ENCODE peak calls at places on chromosome X, in eight cellular contexts. G is ovary, A is HepG2, D is tibial nerve, P is upper lobe of left lung, Z is A549, F is K562, O is suprapubic skin. K is an unnamed sample.

GRCh38 chrX:38282044-38282443 is 45.3 kb downstream of the RPGR start:
- DNase-seq in F (no peak), A (no peak), Z (peak; percentile 4), D (no peak), P (no peak), O (no peak), G (no peak), K (no peak)

GRCh38 chrX:110004210-110004609 is 1.3 kb downstream of the TMEM164 start:
- DNase-seq in O (no peak), D (no peak), G (no peak), P (peak; percentile 11), A (peak; percentile 9), F (no peak), Z (peak; percentile 13), K (peak; percentile 80)

GRCh38 chrX:81259008-81259713 is 57.3 kb downstream of the SH3BGRL start:
- DNase-seq in F (no peak), G (no peak), O (no peak), P (no peak), D (no peak), Z (no peak), A (no peak), K (no peak)

GRCh38 chrX:22300130-22300529 is 27.4 kb downstream of the CBLL2 start:
- DNase-seq in A (no peak), G (no peak), O (no peak), Z (peak; percentile 5), P (no peak), F (no peak), D (no peak), K (no peak)

GRCh38 chrX:109880629-109881028 is 122.3 kb upstream of the TMEM164 start:
- DNase-seq in F (no peak), A (peak; percentile 60), G (no peak), P (no peak), O (no peak), D (no peak), Z (no peak), K (no peak)

GRCh38 chrX:1420371-1420770 is 28.5 kb upstream of the SLC25A6 start:
- DNase-seq in O (peak; percentile 71), F (no peak), P (no peak), Z (no peak), G (no peak), A (no peak), D (no peak), K (no peak)

GRCh38 chrX:114889454-114889853 is 128.0 kb downstream of the IL13RA2 start:
- DNase-seq in G (no peak), Z (no peak), O (no peak), F (no peak), P (no peak), A (no peak), D (peak; percentile 4), K (no peak)

GRCh38 chrX:125101971-125102750 is 217.5 kb upstream of the TEX13C start:
- DNase-seq in O (no peak), P (no peak), G (no peak), Z (no peak), D (no peak), F (no peak), A (no peak), K (no peak)

GRCh38 chrX:80799616-80800015 is 10.1 kb downstream of the BRWD3 start:
- DNase-seq in O (no peak), A (no peak), P (no peak), Z (no peak), F (no peak), G (no peak), D (no peak), K (no peak)

GRCh38 chrX:111360839-111361238 is 51.2 kb downstream of the DCX start:
- DNase-seq in D (no peak), A (no peak), P (no peak), Z (no peak), G (no peak), O (no peak), F (no peak), K (no peak)

GRCh38 chrX:44674906-44675305 is 132.2 kb upstream of the FUNDC1 start:
- DNase-seq in F (no peak), O (no peak), D (no peak), G (no peak), A (no peak), P (no peak), Z (no peak), K (no peak)

GRCh38 chrX:118360429-118361125 is 14.7 kb downstream of the WDR44 start:
- DNase-seq in A (no peak), F (no peak), G (no peak), P (no peak), D (no peak), O (no peak), Z (no peak), K (no peak)

GRCh38 chrX:46597774-46598173 is 24.2 kb downstream of the CHST7 start:
- DNase-seq in A (no peak), Z (no peak), P (no peak), D (no peak), G (no peak), O (no peak), F (no peak), K (no peak)

GRCh38 chrX:137432609-137433008 is 133.3 kb upstream of the ZIC3 start:
- DNase-seq in G (no peak), O (no peak), Z (peak; percentile 25), A (peak; percentile 0), P (no peak), D (no peak), F (peak; percentile 31), K (no peak)

GRCh38 chrX:1488141-1488540 is 35.4 kb upstream of the ASMTL start:
- DNase-seq in A (no peak), G (no peak), F (no peak), O (no peak), P (no peak), Z (no peak), D (no peak), K (no peak)

GRCh38 chrX:65035451-65035779 is 59.2 kb upstream of the ZC4H2 start:
- DNase-seq in G (peak; percentile 26), Z (no peak), O (peak; percentile 72), P (peak; percentile 19), F (peak; percentile 5), A (no peak), D (peak; percentile 5), K (peak; percentile 28)

GRCh38 chrX:120308558-120308957 is 2.7 kb downstream of the TMEM255A start:
- DNase-seq in F (no peak), O (no peak), Z (no peak), P (no peak), G (peak; percentile 29), A (no peak), D (no peak), K (no peak)

GRCh38 chrX:151359931-151360871 is 36.8 kb upstream of the VMA21 start:
- DNase-seq in F (peak; percentile 8), P (peak; percentile 52), Z (no peak), G (peak; percentile 26), D (no peak), A (peak; percentile 0), O (no peak), K (no peak)

GRCh38 chrX:49292400-49293362 is 10.8 kb upstream of the GAGE10 start:
- DNase-seq in P (no peak), D (no peak), A (no peak), Z (no peak), O (no peak), G (no peak), F (no peak), K (no peak)

GRCh38 chrX:15059488-15059887 is 186.3 kb downstream of the MOSPD2 start:
- DNase-seq in A (no peak), G (no peak), Z (no peak), P (no peak), D (no peak), F (no peak), O (no peak), K (no peak)
- TF ChIP-seq CTCF in A (no peak), G (no peak), Z (no peak), P (no peak), D (no peak), F (no peak), O (no peak), K (no peak)

GRCh38 chrX:154822029-154822428 is 12.4 kb downstream of the SMIM9 start:
- DNase-seq in F (no peak), Z (no peak), G (no peak), A (no peak), O (no peak), D (no peak), P (no peak), K (no peak)
- TF ChIP-seq EP300 in F (no peak), Z (no peak), G (no peak), A (no peak), O (no peak), D (no peak), P (no peak), K (no peak)

GRCh38 chrX:19647731-19648588 is 132.7 kb upstream of the MAP3K15 start:
- DNase-seq in Z (no peak), A (no peak), F (no peak), G (no peak), D (no peak), O (no peak), P (no peak), K (no peak)

GRCh38 chrX:19650996-19651395 is 135.7 kb upstream of the MAP3K15 start:
- DNase-seq in O (no peak), Z (no peak), D (no peak), A (no peak), G (no peak), P (no peak), F (no peak), K (no peak)

GRCh38 chrX:19646298-19646697 is 131.0 kb upstream of the MAP3K15 start:
- DNase-seq in D (no peak), G (no peak), P (no peak), A (no peak), F (no peak), Z (no peak), O (no peak), K (no peak)

GRCh38 chrX:19647159-19647558 is 131.9 kb upstream of the MAP3K15 start:
- DNase-seq in O (no peak), D (no peak), A (no peak), F (no peak), Z (no peak), G (no peak), P (no peak), K (no peak)

DNA sequence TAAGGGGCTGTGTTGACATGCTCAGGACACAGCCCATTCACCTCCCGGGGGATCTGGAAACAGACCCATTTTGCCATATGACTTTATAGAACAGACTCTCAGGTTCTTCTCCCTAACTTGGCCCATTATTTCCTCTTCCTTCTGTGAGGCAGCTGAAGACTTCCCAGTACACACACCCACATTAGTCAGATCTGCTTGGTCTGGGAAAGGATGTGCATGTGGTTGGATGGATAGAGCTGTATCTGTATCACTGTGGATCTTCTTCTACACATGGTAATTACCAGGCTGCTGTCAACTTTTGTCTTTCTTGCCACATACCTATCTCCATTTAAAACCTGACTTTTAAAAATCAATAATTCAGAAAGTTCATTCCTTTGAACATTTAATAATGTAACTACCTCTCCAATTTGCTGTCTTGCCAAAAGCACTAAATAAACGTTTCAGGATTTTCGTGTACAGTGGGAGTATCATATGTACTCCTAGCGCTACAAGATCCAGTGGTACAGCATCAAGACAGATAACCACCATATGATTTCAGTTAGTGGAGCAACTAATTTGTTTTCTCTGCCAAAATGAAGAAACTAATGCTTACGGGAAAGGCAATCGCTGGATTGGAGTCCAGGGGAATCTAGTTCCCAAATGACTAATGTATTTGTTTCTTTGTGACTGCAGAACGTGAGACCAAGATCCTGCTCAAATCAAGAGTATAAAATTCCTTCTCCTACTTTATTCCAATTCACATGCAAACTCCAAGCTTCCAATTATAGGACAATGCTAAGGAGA is 134.1 kb upstream of the MAP3K15 start:
- DNase-seq in G (no peak), Z (no peak), P (no peak), A (no peak), F (no peak), D (no peak), O (no peak), K (no peak)
- H3K4me3 ChIP-seq in G (no peak overlapping the region), Z (no peak overlapping the region), P (no peak overlapping the region), A (no peak overlapping the region), F (no peak overlapping the region), D (no peak overlapping the region), O (no peak overlapping the region), K (no peak overlapping the region)

GRCh38 chrX:112941209-112941788 is 100.7 kb upstream of the AMOT start:
- DNase-seq in D (no peak), P (no peak), G (no peak), A (no peak), O (no peak), F (no peak), Z (peak; percentile 0), K (peak; percentile 8)
- TF ChIP-seq CTCF in D (no peak), P (no peak), G (no peak), A (no peak), O (no peak), F (no peak), Z (no peak), K (no peak)